ENCODE peak calls at places on chromosomes 4 and X, in four cellular contexts. One of them, this sample, is unnamed.

GRCh38 chr4:84493092-84493850 is 5.8 kb downstream of the NKX6-1 start:
- DNase-seq in heart left ventricle: no peak
- DNase-seq in IMR-90: peak; percentile 10
- DNase-seq in fibroblast of lung: peak; percentile 42
- DNase-seq in this sample: peak; percentile 57

GRCh38 chr4:183008492-183008891 is 90.6 kb upstream of the WWC2 start:
- DNase-seq in heart left ventricle: no peak
- DNase-seq in IMR-90: no peak
- DNase-seq in fibroblast of lung: no peak
- DNase-seq in this sample: no peak

GRCh38 chr4:87224036-87224923 is 3.9 kb upstream of the KLHL8 start:
- DNase-seq in heart left ventricle: no peak
- DNase-seq in IMR-90: no peak
- DNase-seq in fibroblast of lung: peak; percentile 79
- DNase-seq in this sample: peak; percentile 53

GRCh38 chr4:18198653-18199052 is 177.1 kb upstream of the LCORL start:
- DNase-seq in fibroblast of lung: no peak
- DNase-seq in heart left ventricle: no peak
- DNase-seq in IMR-90: no peak
- DNase-seq in this sample: peak; percentile 61

GRCh38 chr4:144658908-144659307 is 13.0 kb downstream of the HHIP start:
- DNase-seq in IMR-90: peak; percentile 82
- DNase-seq in fibroblast of lung: peak; percentile 82
- DNase-seq in heart left ventricle: no peak
- DNase-seq in this sample: no peak

GRCh38 chr4:100317032-100317864 is 127.0 kb upstream of the DDIT4L start:
- DNase-seq in IMR-90: peak; percentile 27
- DNase-seq in fibroblast of lung: no peak
- DNase-seq in heart left ventricle: no peak
- DNase-seq in this sample: no peak

GRCh38 chr4:110505440-110505839 is 29.5 kb downstream of the ENPEP start:
- DNase-seq in fibroblast of lung: no peak
- DNase-seq in heart left ventricle: no peak
- DNase-seq in IMR-90: no peak
- DNase-seq in this sample: no peak

GRCh38 chrX:144637731-144638130 is 609.6 kb upstream of the SPANXN1 start:
- DNase-seq in fibroblast of lung: no peak
- DNase-seq in IMR-90: no peak
- DNase-seq in heart left ventricle: no peak
- DNase-seq in this sample: no peak

GRCh38 chr4:75327804-75328512 is 186.2 kb downstream of the RCHY1 start:
- DNase-seq in fibroblast of lung: no peak
- DNase-seq in IMR-90: no peak
- DNase-seq in heart left ventricle: no peak
- DNase-seq in this sample: no peak

GRCh38 chr4:52203351-52203750 is 152.2 kb downstream of the SPATA18 start:
- DNase-seq in fibroblast of lung: no peak
- DNase-seq in heart left ventricle: no peak
- DNase-seq in IMR-90: no peak
- DNase-seq in this sample: no peak

GRCh38 chrX:87900320-87900908 is 382.8 kb downstream of the KLHL4 start:
- DNase-seq in fibroblast of lung: no peak
- DNase-seq in heart left ventricle: no peak
- DNase-seq in IMR-90: no peak
- DNase-seq in this sample: no peak

GRCh38 chr4:110184791-110185155 is 13.6 kb downstream of the ELOVL6 start:
- DNase-seq in heart left ventricle: no peak
- DNase-seq in fibroblast of lung: no peak
- DNase-seq in IMR-90: no peak
- DNase-seq in this sample: no peak

GRCh38 chr4:162164881-162165528 is 1.2 kb upstream of the FSTL5 start:
- DNase-seq in fibroblast of lung: peak; percentile 25
- DNase-seq in IMR-90: no peak
- DNase-seq in heart left ventricle: no peak
- DNase-seq in this sample: no peak

DNA sequence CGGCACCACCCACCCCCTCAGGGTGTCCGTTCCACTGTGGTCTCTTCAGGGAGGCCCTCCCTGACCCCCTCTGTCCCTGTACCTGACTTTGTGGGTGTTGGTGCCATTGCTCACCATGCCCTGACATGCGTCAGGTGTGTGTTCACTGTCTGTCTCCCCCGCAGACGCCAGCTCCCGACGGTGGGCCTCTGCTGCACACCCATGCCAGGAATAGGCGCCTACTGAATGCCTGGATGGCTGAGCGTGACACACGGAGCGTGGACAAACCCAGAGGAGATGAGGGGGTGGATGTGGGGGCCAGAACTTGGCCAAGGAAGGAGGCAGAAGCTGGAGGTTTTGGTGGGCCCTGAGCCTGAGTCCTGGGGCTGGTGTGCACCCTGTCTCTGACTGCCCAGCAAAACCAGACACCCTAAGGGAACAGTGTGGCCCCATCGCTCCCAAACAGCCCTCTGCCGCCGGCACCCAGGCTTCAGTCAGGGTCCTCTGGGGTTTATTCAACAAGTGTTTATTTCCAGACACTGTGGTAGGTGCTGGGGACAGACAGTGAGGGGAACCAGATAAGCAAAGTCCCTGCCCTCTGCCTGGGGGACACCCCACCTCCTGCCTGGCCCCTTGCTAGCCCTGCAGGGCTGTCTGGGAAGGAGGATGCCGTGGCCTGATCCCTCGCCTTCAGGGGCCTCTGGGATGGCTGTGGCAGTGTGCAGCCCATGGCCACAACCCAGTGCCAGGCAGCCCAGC is 76.9 kb downstream of the WFS1 start:
- DNase-seq in heart left ventricle: no peak
- DNase-seq in fibroblast of lung: no peak
- DNase-seq in IMR-90: no peak
- DNase-seq in this sample: no peak
- H3K27me3 ChIP-seq in heart left ventricle: no peaks in the 10 kb centered on the region
- H3K27me3 ChIP-seq in fibroblast of lung: no peaks in the 10 kb centered on the region
- H3K27me3 ChIP-seq in IMR-90: peaks cover 13% of the 10 kb centered on the region
- H3K27me3 ChIP-seq in this sample: no peaks in the 10 kb centered on the region

GRCh38 chrX:115561605-115562491 is 874 bp downstream of the PLS3 start:
- DNase-seq in fibroblast of lung: peak; percentile 44
- DNase-seq in IMR-90: peak; percentile 35
- DNase-seq in heart left ventricle: peak; percentile 49
- DNase-seq in this sample: peak; percentile 77

GRCh38 chrX:115559672-115560071 is 1.3 kb upstream of the PLS3 start:
- DNase-seq in heart left ventricle: no peak
- DNase-seq in fibroblast of lung: no peak
- DNase-seq in IMR-90: no peak
- DNase-seq in this sample: no peak

GRCh38 chrX:115560978-115561604 is at the start of gene PLS3:
- DNase-seq in fibroblast of lung: peak; percentile 90
- DNase-seq in IMR-90: peak; percentile 83
- DNase-seq in heart left ventricle: peak; percentile 88
- DNase-seq in this sample: peak; percentile 84

GRCh38 chrX:115562492-115562872 is 1.5 kb downstream of the PLS3 start:
- DNase-seq in heart left ventricle: no peak
- DNase-seq in IMR-90: peak; percentile 51
- DNase-seq in fibroblast of lung: peak; percentile 43
- DNase-seq in this sample: no peak

DNA sequence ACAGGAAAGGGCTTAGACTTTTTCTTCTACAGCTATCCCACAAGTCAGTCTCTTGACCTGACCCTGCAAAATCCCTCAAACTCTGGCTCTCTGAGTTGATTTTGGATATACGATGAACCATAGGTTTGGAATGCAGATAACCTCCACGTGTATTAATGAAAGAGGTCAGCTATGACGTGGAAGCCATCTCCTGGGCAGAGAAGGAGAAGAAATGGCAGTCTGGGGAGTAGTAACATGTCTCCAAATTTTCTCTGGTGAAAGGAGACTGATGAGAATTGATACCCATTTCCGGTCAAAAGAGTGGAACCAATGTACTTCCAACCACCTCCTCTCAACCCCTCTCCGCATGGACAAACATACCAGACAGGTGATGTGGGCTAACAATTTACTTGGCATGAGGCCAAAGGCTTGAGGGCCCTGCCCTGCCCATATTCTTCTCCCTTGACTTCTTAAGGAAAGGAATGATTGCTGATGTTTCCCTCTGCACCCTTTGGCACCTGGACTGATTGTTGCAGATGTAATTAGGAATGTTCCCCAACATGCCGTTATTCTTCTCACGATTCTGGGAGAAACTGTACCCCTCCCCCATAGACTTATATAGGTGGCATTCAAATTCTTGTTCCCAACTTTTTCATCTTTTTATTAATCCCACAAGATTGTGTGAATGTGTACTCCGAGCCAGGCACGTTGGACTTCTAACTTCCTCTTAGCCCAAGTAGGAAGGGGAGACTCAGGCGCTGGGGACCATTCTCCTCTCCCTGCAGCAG is 580 bp upstream of the PLS3 start:
- DNase-seq in IMR-90: peak; percentile 75
- DNase-seq in fibroblast of lung: peak; percentile 70
- DNase-seq in heart left ventricle: no peak
- DNase-seq in this sample: no peak
- H3K27me3 ChIP-seq in IMR-90: peaks cover 2% of the 10 kb centered on the region
- H3K27me3 ChIP-seq in fibroblast of lung: no peaks in the 10 kb centered on the region
- H3K27me3 ChIP-seq in heart left ventricle: no peaks in the 10 kb centered on the region
- H3K27me3 ChIP-seq in this sample: peaks cover 38% of the 10 kb centered on the region

GRCh38 chr4:114599231-114600065 is 841 bp downstream of the UGT8 start:
- DNase-seq in fibroblast of lung: peak; percentile 12
- DNase-seq in IMR-90: no peak
- DNase-seq in heart left ventricle: no peak
- DNase-seq in this sample: peak; percentile 72

GRCh38 chr4:114598191-114599121 is at the start of gene UGT8:
- DNase-seq in heart left ventricle: no peak
- DNase-seq in IMR-90: no peak
- DNase-seq in fibroblast of lung: peak; percentile 24
- DNase-seq in this sample: peak; percentile 95

GRCh38 chr4:114600066-114600552 is 1.5 kb downstream of the UGT8 start:
- DNase-seq in heart left ventricle: no peak
- DNase-seq in fibroblast of lung: no peak
- DNase-seq in IMR-90: no peak
- DNase-seq in this sample: no peak

GRCh38 chr4:114595207-114595606 is 3.4 kb upstream of the UGT8 start:
- DNase-seq in heart left ventricle: no peak
- DNase-seq in IMR-90: no peak
- DNase-seq in fibroblast of lung: no peak
- DNase-seq in this sample: no peak

DNA sequence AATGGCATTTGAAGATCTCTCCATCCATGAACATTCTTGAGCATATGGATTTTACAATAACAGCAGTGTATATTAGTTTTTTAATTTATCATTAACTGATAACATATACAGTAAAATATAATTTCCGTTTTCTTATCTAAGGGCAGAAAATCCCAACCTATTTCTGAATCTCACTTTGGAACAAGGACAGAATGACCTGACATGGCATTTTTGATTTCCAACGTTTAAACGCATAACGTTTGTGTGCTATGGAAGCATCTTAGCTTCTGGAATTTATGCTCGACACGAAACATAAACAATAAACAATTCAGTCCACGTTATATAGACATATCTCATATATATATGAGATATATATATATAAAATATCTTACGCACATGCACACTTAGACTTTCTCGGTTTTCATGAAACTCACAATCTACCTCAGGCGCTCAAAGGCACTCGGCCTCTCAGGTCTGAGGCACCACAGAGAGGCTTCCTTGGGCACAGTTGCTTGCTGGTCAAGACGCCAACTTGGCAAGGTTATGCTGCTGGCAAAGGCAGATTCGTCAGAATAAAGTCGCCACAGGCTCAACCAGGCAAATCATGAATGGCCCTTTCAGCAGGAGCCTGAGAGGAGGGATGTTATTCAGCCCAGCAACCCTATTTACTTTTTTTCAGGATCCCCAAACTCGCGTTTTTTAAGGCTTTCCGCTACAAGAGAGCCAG is 1.0 kb upstream of the UGT8 start:
- DNase-seq in IMR-90: no peak
- DNase-seq in fibroblast of lung: no peak
- DNase-seq in heart left ventricle: no peak
- DNase-seq in this sample: no peak
- H3K27me3 ChIP-seq in IMR-90: peaks cover 24% of the 10 kb centered on the region
- H3K27me3 ChIP-seq in fibroblast of lung: peaks cover 25% of the 10 kb centered on the region
- H3K27me3 ChIP-seq in heart left ventricle: peaks cover 3% of the 10 kb centered on the region
- H3K27me3 ChIP-seq in this sample: no peaks in the 10 kb centered on the region

GRCh38 chr4:151990201-151990600 is 229.4 kb upstream of the GATB start:
- DNase-seq in fibroblast of lung: peak; percentile 92
- DNase-seq in IMR-90: peak; percentile 41
- DNase-seq in heart left ventricle: no peak
- DNase-seq in this sample: no peak
- H3K27me3 ChIP-seq in fibroblast of lung: no peaks in the 10 kb centered on the region
- H3K27me3 ChIP-seq in IMR-90: no peaks in the 10 kb centered on the region
- H3K27me3 ChIP-seq in heart left ventricle: no peaks in the 10 kb centered on the region
- H3K27me3 ChIP-seq in this sample: peaks cover 75% of the 10 kb centered on the region

GRCh38 chr4:157754410-157754809 is 418.4 kb downstream of the GASK1B start:
- DNase-seq in heart left ventricle: no peak
- DNase-seq in fibroblast of lung: no peak
- DNase-seq in IMR-90: no peak
- DNase-seq in this sample: no peak
- H3K27me3 ChIP-seq in heart left ventricle: no peaks in the 10 kb centered on the region
- H3K27me3 ChIP-seq in fibroblast of lung: no peaks in the 10 kb centered on the region
- H3K27me3 ChIP-seq in IMR-90: no peaks in the 10 kb centered on the region
- H3K27me3 ChIP-seq in this sample: no peaks in the 10 kb centered on the region

GRCh38 chrX:35696760-35697234 is 101.3 kb upstream of the MAGEB16 start:
- DNase-seq in heart left ventricle: no peak
- DNase-seq in IMR-90: no peak
- DNase-seq in fibroblast of lung: no peak
- DNase-seq in this sample: no peak

GRCh38 chrX:35699642-35700041 is 98.5 kb upstream of the MAGEB16 start:
- DNase-seq in heart left ventricle: no peak
- DNase-seq in fibroblast of lung: no peak
- DNase-seq in IMR-90: no peak
- DNase-seq in this sample: no peak
- H3K27me3 ChIP-seq in heart left ventricle: no peaks in the 10 kb centered on the region
- H3K27me3 ChIP-seq in fibroblast of lung: no peaks in the 10 kb centered on the region
- H3K27me3 ChIP-seq in IMR-90: no peaks in the 10 kb centered on the region
- H3K27me3 ChIP-seq in this sample: peaks cover 3% of the 10 kb centered on the region

GRCh38 chr4:54661686-54662085 is 3.9 kb downstream of the KIT start:
- DNase-seq in heart left ventricle: no peak
- DNase-seq in IMR-90: peak; percentile 92
- DNase-seq in fibroblast of lung: peak; percentile 69
- DNase-seq in this sample: no peak
- H3K27me3 ChIP-seq in heart left ventricle: no peaks in the 10 kb centered on the region
- H3K27me3 ChIP-seq in IMR-90: peaks cover 13% of the 10 kb centered on the region
- H3K27me3 ChIP-seq in fibroblast of lung: peaks cover 14% of the 10 kb centered on the region
- H3K27me3 ChIP-seq in this sample: peaks cover 46% of the 10 kb centered on the region

DNA sequence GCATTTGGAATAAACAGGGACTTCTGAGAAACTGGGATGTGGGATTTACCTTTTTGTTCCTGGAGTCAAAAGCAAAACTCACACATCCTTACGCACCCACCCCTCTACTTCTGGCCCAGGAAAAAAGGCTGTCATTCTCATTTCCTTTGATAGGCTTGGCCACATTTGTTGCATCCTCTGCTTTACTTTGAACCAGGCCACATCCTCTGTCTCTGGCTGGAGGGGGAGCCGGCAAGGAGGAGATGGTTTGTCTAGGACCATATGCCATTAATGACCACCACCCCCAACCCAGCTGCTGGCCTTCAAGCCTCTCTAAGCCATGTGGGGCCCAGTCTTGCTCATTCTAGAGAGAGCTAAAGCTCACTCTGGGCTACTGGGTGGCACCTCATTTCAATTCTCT is 64.5 kb downstream of the ATG4A start:
- DNase-seq in IMR-90: no peak
- DNase-seq in heart left ventricle: no peak
- DNase-seq in fibroblast of lung: no peak
- DNase-seq in this sample: no peak
- H3K27me3 ChIP-seq in IMR-90: peaks cover 8% of the 10 kb centered on the region
- H3K27me3 ChIP-seq in heart left ventricle: no peaks in the 10 kb centered on the region
- H3K27me3 ChIP-seq in fibroblast of lung: no peaks in the 10 kb centered on the region
- H3K27me3 ChIP-seq in this sample: peaks cover 6% of the 10 kb centered on the region

GRCh38 chr4:121758896-121759568 is 5.9 kb downstream of the SMIM43 start:
- DNase-seq in IMR-90: peak; percentile 51
- DNase-seq in fibroblast of lung: no peak
- DNase-seq in heart left ventricle: no peak
- DNase-seq in this sample: no peak
- H3K27me3 ChIP-seq in IMR-90: no peaks in the 10 kb centered on the region
- H3K27me3 ChIP-seq in fibroblast of lung: no peaks in the 10 kb centered on the region
- H3K27me3 ChIP-seq in heart left ventricle: peaks cover 6% of the 10 kb centered on the region
- H3K27me3 ChIP-seq in this sample: peaks cover 5% of the 10 kb centered on the region